ENCODE peak calls at places on chromosomes 16 and 17, in ten cellular contexts. O is HS-27A, F is fibroblast of pulmonary artery, X is non-pigmented ciliary epithelial cell, D is H9, P is astrocyte of the spinal cord, Z is endodermal cell, U is HFFc6, A is germinal center, B is cardiac muscle cell. I is an unnamed sample.

GRCh38 chr17:80387071-80387470 is 27.9 kb upstream of the ENDOV start:
- DNase-seq in Z (no peak), B (no peak), F (no peak), A (no peak), D (no peak), O (no peak), P (no peak), X (no peak), U (no peak), I (no peak)

GRCh38 chr16:87675111-87675510 is 72.8 kb downstream of the JPH3 start:
- DNase-seq in X (no peak), F (no peak), Z (no peak), A (no peak), D (peak), P (no peak), U (no peak), O (no peak), B (no peak), I (no peak)

GRCh38 chr17:67238976-67239375 is 6.0 kb downstream of the HELZ start:
- DNase-seq in D (no peak), O (no peak), F (no peak), B (no peak), U (no peak), X (no peak), A (no peak), Z (no peak), P (no peak), I (no peak)

GRCh38 chr16:85418978-85419491 is 194.1 kb upstream of the GSE1 start:
- DNase-seq in O (no peak), B (no peak), X (no peak), F (no peak), D (no peak), Z (no peak), U (no peak), P (no peak), A (no peak), I (no peak)

GRCh38 chr16:2512920-2513404 is 790 bp upstream of the ATP6V0C start:
- DNase-seq in D (peak), P (no peak), A (peak), U (no peak), O (no peak), F (no peak), X (no peak), B (no peak), Z (peak), I (no peak)

GRCh38 chr17:13616031-13616430 is 14.3 kb upstream of the HS3ST3A1 start:
- DNase-seq in X (no peak), U (no peak), O (no peak), P (no peak), A (no peak), B (no peak), F (no peak), Z (no peak), D (no peak), I (no peak)

GRCh38 chr16:73062640-73063283 is 14.8 kb upstream of the ZFHX3 start:
- DNase-seq in X (no peak), B (peak), U (no peak), P (peak), O (no peak), D (peak), A (no peak), Z (peak), F (no peak), I (no peak)

GRCh38 chr16:1331712-1332617 is 1.5 kb upstream of the BAIAP3 start:
- DNase-seq in X (no peak), P (peak), U (peak), A (peak), F (peak), D (peak), B (peak), O (no peak), Z (peak), I (peak)

GRCh38 chr17:2192367-2193028 is 111.1 kb downstream of the SMG6 start:
- DNase-seq in O (peak), B (peak), P (peak), D (no peak), F (peak), A (no peak), Z (no peak), X (peak), U (peak), I (peak)

GRCh38 chr16:6016530-6017184 is 919.1 kb upstream of the EEF2KMT start:
- DNase-seq in U (peak), A (no peak), Z (peak), B (no peak), F (peak), O (no peak), X (peak), D (peak), P (peak), I (peak)